ENCODE peak calls at places on chromosomes 6 and 20, in nine cellular contexts. P, Z, M, L, A, Y, N, V and C are unnamed samples. For H3K27me3, the result is how much of the 10 kb centered on the place peaks cover.

GRCh38 chr20:58839474-58839874 is 11.2 kb downstream of the GNAS-AS1 start:
- DNase-seq in V (no peak), Z (peak), P (no peak), Y (peak), M (no peak), N (peak), L (no peak), A (peak), C (peak)

GRCh38 chr20:58251979-58252591 is 23.6 kb upstream of the ANKRD60 start:
- DNase-seq in N (no peak), Z (no peak), P (no peak), V (peak), A (peak), Y (peak), L (peak), M (no peak), C (no peak)

GRCh38 chr6:164151161-164151728 is 736.7 kb downstream of the QKI start:
- DNase-seq in Y (no peak), L (no peak), A (no peak), Z (no peak), M (no peak), P (no peak), N (no peak), V (no peak), C (no peak)

GRCh38 chr6:5012531-5012930 is 8.7 kb upstream of the RPP40 start:
- DNase-seq in Y (no peak), L (no peak), V (no peak), N (no peak), P (no peak), A (no peak), M (no peak), Z (no peak), C (no peak)

GRCh38 chr6:33898771-33899170 is 95.0 kb upstream of the MLN start:
- DNase-seq in Y (no peak), P (no peak), L (no peak), Z (no peak), N (no peak), M (no peak), V (no peak), A (no peak), C (no peak)

GRCh38 chr20:57323034-57323433 is 6.6 kb upstream of the SPO11 start:
- DNase-seq in Z (no peak), N (no peak), A (no peak), V (no peak), Y (no peak), L (no peak), P (no peak), M (no peak), C (no peak)

GRCh38 chr6:134196568-134197301 is 121.2 kb downstream of the SGK1 start:
- DNase-seq in V (no peak), Z (no peak), L (no peak), Y (no peak), P (no peak), M (no peak), N (no peak), A (no peak), C (peak)

GRCh38 chr6:11971154-11971553 is 41.0 kb upstream of the HIVEP1 start:
- DNase-seq in L (no peak), Y (no peak), A (no peak), Z (no peak), V (peak), P (no peak), N (no peak), M (no peak), C (no peak)

GRCh38 chr20:44725852-44726251 is 10.7 kb downstream of the CCN5 start:
- DNase-seq in V (no peak), L (no peak), N (no peak), Z (no peak), M (no peak), Y (no peak), A (no peak), P (no peak), C (no peak)

GRCh38 chr20:9590189-9590588 is 75.8 kb downstream of the LAMP5 start:
- DNase-seq in N (no peak), M (no peak), Z (no peak), V (peak), L (no peak), Y (no peak), A (no peak), P (no peak), C (no peak)

GRCh38 chr20:57435105-57435497 is 43.9 kb downstream of the RBM38 start:
- DNase-seq in L (no peak), M (no peak), P (no peak), Y (no peak), Z (no peak), A (no peak), N (no peak), V (no peak), C (no peak)

GRCh38 chr6:30446259-30446658 is 43.0 kb upstream of the HLA-E start:
- DNase-seq in A (no peak), L (no peak), V (no peak), Z (no peak), M (no peak), N (no peak), Y (no peak), P (no peak), C (no peak)

GRCh38 chr6:30447237-30447636 is 42.1 kb upstream of the HLA-E start:
- DNase-seq in Z (peak), N (no peak), L (no peak), M (no peak), V (no peak), P (no peak), Y (no peak), A (peak), C (no peak)

GRCh38 chr6:30450548-30450907 is 38.8 kb upstream of the HLA-E start:
- DNase-seq in P (no peak), M (no peak), Y (no peak), V (no peak), Z (no peak), N (no peak), A (no peak), L (no peak), C (no peak)

GRCh38 chr6:30452736-30453507 is 36.4 kb upstream of the HLA-E start:
- DNase-seq in N (peak), P (no peak), L (no peak), M (no peak), A (no peak), V (no peak), Z (no peak), Y (no peak), C (no peak)

GRCh38 chr6:30450908-30451818 is 38.1 kb upstream of the HLA-E start:
- DNase-seq in Z (no peak), Y (no peak), L (no peak), V (peak), P (peak), A (no peak), M (peak), N (peak), C (no peak)
- H3K27me3 ChIP-seq in Z (half or more), Y (under half), L (under half), V (half or more), P (half or more), A (under half), M (under half), N (under half), C (under half)

GRCh38 chr20:46544576-46544975 is 5.9 kb downstream of the OCSTAMP start:
- DNase-seq in P (no peak), Y (no peak), N (no peak), Z (no peak), M (no peak), V (no peak), A (no peak), L (no peak), C (no peak)

GRCh38 chr20:46546936-46547335 is 3.5 kb downstream of the OCSTAMP start:
- DNase-seq in M (no peak), L (no peak), A (no peak), Z (no peak), N (no peak), Y (no peak), P (no peak), V (no peak), C (no peak)

GRCh38 chr20:46545077-46545826 is 5.2 kb downstream of the OCSTAMP start:
- DNase-seq in V (no peak), P (no peak), M (no peak), Z (no peak), N (no peak), L (no peak), Y (no peak), A (no peak), C (no peak)

GRCh38 chr20:46546293-46546692 is 4.2 kb downstream of the OCSTAMP start:
- DNase-seq in V (no peak), Y (peak), P (no peak), A (no peak), N (no peak), L (no peak), M (no peak), Z (peak), C (no peak)

GRCh38 chr20:46545827-46546138 is 4.7 kb downstream of the OCSTAMP start:
- DNase-seq in N (no peak), L (no peak), A (no peak), P (no peak), Z (no peak), M (no peak), V (no peak), Y (no peak), C (no peak)
- H3K27me3 ChIP-seq in N (under half), L (under half), A (under half), P (under half), Z (under half), M (under half), V (under half), Y (under half), C (under half)

GRCh38 chr20:51533291-51534172 is 9.0 kb downstream of the NFATC2 start:
- DNase-seq in V (no peak), N (no peak), Z (no peak), L (peak), Y (no peak), A (peak), P (no peak), M (no peak), C (no peak)
- H3K27me3 ChIP-seq in V (under half), N (under half), Z (under half), L (under half), Y (under half), A (under half), P (under half), M (under half), C (under half)

GRCh38 chr6:10424005-10424404 is 9.1 kb upstream of the TFAP2A start:
- DNase-seq in P (no peak), V (no peak), A (no peak), N (no peak), Y (peak), Z (no peak), L (no peak), M (no peak), C (no peak)
- H3K27me3 ChIP-seq in P (half or more), V (half or more), A (under half), N (under half), Y (under half), Z (half or more), L (under half), M (under half), C (under half)

GRCh38 chr6:27156874-27157460 is 90.5 kb upstream of the PRSS16 start:
- DNase-seq in N (no peak), L (no peak), P (no peak), V (no peak), M (no peak), Y (no peak), A (no peak), Z (no peak), C (no peak)
- H3K27me3 ChIP-seq in N (under half), L (under half), P (under half), V (under half), M (under half), Y (under half), A (under half), Z (under half), C (under half)

GRCh38 chr6:10391799-10392198 is 23.1 kb downstream of the TFAP2A start:
- DNase-seq in L (no peak), V (no peak), N (no peak), P (no peak), A (no peak), Z (no peak), M (no peak), Y (no peak), C (no peak)
- H3K27me3 ChIP-seq in L (under half), V (half or more), N (under half), P (half or more), A (under half), Z (half or more), M (under half), Y (under half), C (under half)